ENCODE peak calls at places on chromosomes 5 and 9, in eight cellular contexts. O is Daoy; M is non-pigmented ciliary epithelial cell; Y is body of pancreas; C is stimulated activated CD8-positive, alpha-beta memory T cell treated with anti-CD3 and anti-CD28 coated beads, Interleukin-2, amount 100 ng/mL, for 1 hour; E is cardiac muscle cell; J is NCI-H1092; T is T1000. I is an unnamed sample.

GRCh38 chr9:71909887-71910601 is 949 bp downstream of the ABHD17B start:
- DNase-seq in O (peak), M (no peak), Y (peak), C (no peak), E (peak), J (no peak), T (no peak), I (peak)

GRCh38 chr9:16092142-16092541 is 539.3 kb downstream of the CCDC171 start:
- DNase-seq in O (no peak), M (no peak), Y (no peak), C (no peak), E (no peak), J (no peak), T (no peak), I (no peak)

GRCh38 chr9:99593621-99594020 is 228.1 kb upstream of the NR4A3 start:
- DNase-seq in O (peak), M (no peak), Y (no peak), C (no peak), E (no peak), J (no peak), T (no peak), I (no peak)

GRCh38 chr5:126358525-126358924 is 64.7 kb upstream of the GRAMD2B start:
- DNase-seq in O (peak), M (no peak), Y (no peak), C (no peak), E (no peak), J (no peak), T (no peak), I (peak)

GRCh38 chr9:32989651-32990050 is 11.8 kb downstream of the APTX start:
- DNase-seq in O (peak), M (no peak), Y (no peak), C (no peak), E (no peak), J (no peak), T (no peak), I (no peak)

GRCh38 chr5:150513375-150514309 is 5.7 kb downstream of the NDST1 start:
- DNase-seq in O (no peak), M (no peak), Y (no peak), C (no peak), E (no peak), J (no peak), T (no peak), I (no peak)

GRCh38 chr5:476814-477175 is 33.8 kb downstream of the EXOC3 start:
- DNase-seq in O (no peak), M (no peak), Y (no peak), C (no peak), E (no peak), J (no peak), T (no peak), I (no peak)

GRCh38 chr9:127050152-127050551 is 72.3 kb downstream of the ANGPTL2 start:
- DNase-seq in O (no peak), M (no peak), Y (no peak), C (no peak), E (no peak), J (no peak), T (no peak), I (no peak)

GRCh38 chr9:89021154-89021803 is 30.0 kb downstream of the S1PR3 start:
- DNase-seq in O (peak), M (peak), Y (peak), C (no peak), E (peak), J (no peak), T (peak), I (peak)

I was measured in SJSA1.